ENCODE peak calls at places on chromosomes 13 and 19, in four cellular contexts. G, F, E and A are unnamed samples.
A peak's percentile ranks its signal among the peaks of the same experiment; 100 is the strongest.

GRCh38 chr13:44068169-44068568 is 188.5 kb downstream of the LACC1 start:
- DNase-seq in G (no peak), F (no peak), E (no peak), A (no peak)

GRCh38 chr13:48839171-48839570 is 136.5 kb upstream of the FNDC3A start:
- DNase-seq in F (no peak), G (no peak), E (no peak), A (no peak)

GRCh38 chr13:85930108-85930507 is 130.9 kb upstream of the SLITRK6 start:
- DNase-seq in E (no peak), F (no peak), G (no peak), A (no peak)

GRCh38 chr13:114127473-114128347 is 4.7 kb downstream of the RASA3 start:
- DNase-seq in G (no peak), E (peak; percentile 62), F (no peak), A (no peak)

GRCh38 chr19:16001481-16002312 is 52.9 kb downstream of the OR10H4 start:
- DNase-seq in F (no peak), E (peak; percentile 64), G (no peak), A (no peak)

GRCh38 chr19:11115042-11115441 is 25.8 kb downstream of the LDLR start:
- DNase-seq in F (no peak), E (no peak), G (no peak), A (no peak)

GRCh38 chr13:48891586-48891985 is 84.1 kb upstream of the FNDC3A start:
- DNase-seq in F (no peak), G (no peak), E (no peak), A (peak; percentile 78)

GRCh38 chr19:18672606-18673337 is 10.7 kb upstream of the CRTC1 start:
- DNase-seq in G (peak; percentile 39), E (no peak), F (no peak), A (no peak)

GRCh38 chr13:49305824-49306425 is 58.2 kb downstream of the CDADC1 start:
- DNase-seq in F (no peak), E (peak; percentile 59), G (no peak), A (no peak)

GRCh38 chr13:72585254-72585653 is 142.2 kb downstream of the MZT1 start:
- DNase-seq in G (no peak), E (no peak), F (no peak), A (no peak)

GRCh38 chr13:81487151-81487550 is 1146.2 kb upstream of the SPRY2 start:
- DNase-seq in G (peak; percentile 35), F (no peak), E (no peak), A (peak; percentile 63)

GRCh38 chr19:30402790-30403189 is 30.6 kb downstream of the ZNF536 start:
- DNase-seq in E (no peak), F (no peak), G (no peak), A (no peak)

GRCh38 chr13:71522976-71523517 is 344.0 kb downstream of the DACH1 start:
- DNase-seq in E (no peak), G (no peak), F (no peak), A (no peak)

GRCh38 chr13:20547479-20547908 is 19.5 kb upstream of the IFT88 start:
- DNase-seq in F (no peak), G (no peak), E (no peak), A (no peak)

GRCh38 chr13:39306639-39307589 is 268.7 kb downstream of the NHLRC3 start:
- DNase-seq in G (no peak), E (no peak), F (no peak), A (no peak)

GRCh38 chr13:40504641-40505040 is 161.8 kb downstream of the FOXO1 start:
- DNase-seq in F (no peak), G (no peak), E (no peak), A (no peak)

GRCh38 chr19:46753420-46754155 is 7.3 kb upstream of the STRN4 start:
- DNase-seq in E (no peak), G (peak; percentile 77), F (no peak), A (peak; percentile 79)

GRCh38 chr19:49807174-49807830 is 5.8 kb downstream of the FUZ start:
- DNase-seq in F (no peak), E (peak; percentile 61), G (no peak), A (no peak)

GRCh38 chr19:49809155-49809986 is 3.7 kb downstream of the FUZ start:
- DNase-seq in E (peak; percentile 80), F (peak; percentile 50), G (peak; percentile 34), A (peak; percentile 53)

GRCh38 chr19:49806613-49806946 is 6.5 kb downstream of the FUZ start:
- DNase-seq in G (no peak), F (no peak), E (no peak), A (no peak)

GRCh38 chr19:49808762-49809154 is 4.3 kb downstream of the FUZ start:
- DNase-seq in F (peak; percentile 92), E (peak; percentile 96), G (peak; percentile 91), A (peak; percentile 99)

GRCh38 chr19:49807888-49808675 is 5.0 kb downstream of the FUZ start:
- DNase-seq in E (peak; percentile 63), F (no peak), G (no peak), A (no peak)
- H3K4me3 ChIP-seq in E (peak overlapping the region; percentile 80), F (no peak overlapping the region), G (no peak overlapping the region), A (peak overlapping the region; percentile 26)

DNA sequence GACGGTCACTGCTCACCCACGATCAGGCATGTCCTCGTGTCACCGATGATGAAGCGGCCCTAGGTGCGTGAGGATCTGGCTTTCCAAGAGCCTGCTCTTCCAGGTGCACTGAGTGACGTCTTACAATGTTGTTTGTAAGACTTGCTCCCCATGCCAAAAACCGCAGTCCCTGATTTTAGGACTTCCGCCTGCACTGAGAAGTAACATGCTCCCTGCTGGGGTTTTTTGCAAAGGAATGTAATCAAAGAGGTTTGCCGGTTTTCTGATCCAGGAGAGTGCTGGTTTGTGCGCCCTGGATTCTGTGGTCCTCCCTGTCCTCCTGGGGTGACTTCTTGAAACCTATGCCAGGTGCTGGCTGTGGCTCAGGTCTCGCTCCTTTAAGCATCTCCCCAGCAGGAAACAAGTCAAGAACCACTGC is 38.8 kb downstream of the MYO9B start:
- DNase-seq in E (no peak), F (no peak), G (no peak), A (no peak)
- H3K4me3 ChIP-seq in E (no peak overlapping the region), F (no peak overlapping the region), G (no peak overlapping the region), A (no peak overlapping the region)

DNA sequence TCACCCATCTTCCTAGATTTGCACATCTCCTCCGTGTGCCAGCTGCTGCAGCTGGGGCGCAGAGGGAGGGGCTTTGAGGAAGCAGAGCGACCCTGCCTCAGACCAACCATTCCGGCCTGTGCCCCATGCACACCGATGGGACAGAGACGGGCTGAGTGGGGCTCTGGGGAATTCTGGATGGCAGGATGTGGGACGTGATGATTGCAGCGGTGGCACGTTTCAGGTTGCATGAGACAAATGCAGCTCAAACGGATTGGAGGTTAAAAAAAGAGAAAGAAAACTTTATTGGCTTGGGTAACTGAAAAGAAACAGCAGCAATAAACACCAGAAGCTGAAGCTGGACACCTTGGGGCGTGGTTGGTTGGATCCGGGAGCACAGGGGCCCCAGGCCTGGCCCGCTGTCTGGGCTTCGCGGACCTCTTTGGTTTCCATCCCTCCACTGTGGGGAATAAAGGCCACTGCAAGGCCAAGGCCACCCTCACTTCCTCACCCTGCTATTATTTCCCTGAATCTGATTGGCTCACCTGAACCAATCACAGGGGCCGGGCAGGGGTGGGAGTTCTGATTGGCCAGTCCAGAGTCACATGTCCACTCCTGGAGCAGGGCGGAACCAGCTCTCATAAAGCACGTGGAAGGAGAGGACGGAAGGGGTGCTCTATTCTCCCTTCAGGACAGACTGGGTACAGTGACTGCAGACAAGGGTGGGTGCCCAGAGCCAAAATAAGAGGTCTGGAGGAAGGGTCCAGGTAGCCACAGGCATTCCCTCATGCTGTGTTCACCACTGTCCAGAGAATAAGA is 6.1 kb upstream of the ZNF787 start:
- DNase-seq in G (no peak), E (no peak), F (no peak), A (peak; percentile 36)
- H3K4me3 ChIP-seq in G (no peak overlapping the region), E (no peak overlapping the region), F (no peak overlapping the region), A (no peak overlapping the region)

GRCh38 chr19:37009871-37010270 is 68.4 kb upstream of the ZNF420 start:
- DNase-seq in F (no peak), G (no peak), E (no peak), A (no peak)
- H3K4me3 ChIP-seq in F (no peak overlapping the region), G (no peak overlapping the region), E (no peak overlapping the region), A (no peak overlapping the region)

GRCh38 chr19:48635263-48635965 is 1.8 kb downstream of the DBP start:
- DNase-seq in F (no peak), E (peak; percentile 83), G (peak; percentile 67), A (peak; percentile 79)
- H3K4me3 ChIP-seq in F (peak overlapping the region; percentile 59), E (peak overlapping the region; percentile 66), G (peak overlapping the region; percentile 42), A (peak overlapping the region; percentile 65)

GRCh38 chr13:110432522-110432921 is 125.4 kb downstream of the COL4A2 start:
- DNase-seq in G (no peak), E (no peak), F (no peak), A (no peak)
- H3K4me3 ChIP-seq in G (no peak overlapping the region), E (no peak overlapping the region), F (no peak overlapping the region), A (peak overlapping the region; percentile 23)

DNA sequence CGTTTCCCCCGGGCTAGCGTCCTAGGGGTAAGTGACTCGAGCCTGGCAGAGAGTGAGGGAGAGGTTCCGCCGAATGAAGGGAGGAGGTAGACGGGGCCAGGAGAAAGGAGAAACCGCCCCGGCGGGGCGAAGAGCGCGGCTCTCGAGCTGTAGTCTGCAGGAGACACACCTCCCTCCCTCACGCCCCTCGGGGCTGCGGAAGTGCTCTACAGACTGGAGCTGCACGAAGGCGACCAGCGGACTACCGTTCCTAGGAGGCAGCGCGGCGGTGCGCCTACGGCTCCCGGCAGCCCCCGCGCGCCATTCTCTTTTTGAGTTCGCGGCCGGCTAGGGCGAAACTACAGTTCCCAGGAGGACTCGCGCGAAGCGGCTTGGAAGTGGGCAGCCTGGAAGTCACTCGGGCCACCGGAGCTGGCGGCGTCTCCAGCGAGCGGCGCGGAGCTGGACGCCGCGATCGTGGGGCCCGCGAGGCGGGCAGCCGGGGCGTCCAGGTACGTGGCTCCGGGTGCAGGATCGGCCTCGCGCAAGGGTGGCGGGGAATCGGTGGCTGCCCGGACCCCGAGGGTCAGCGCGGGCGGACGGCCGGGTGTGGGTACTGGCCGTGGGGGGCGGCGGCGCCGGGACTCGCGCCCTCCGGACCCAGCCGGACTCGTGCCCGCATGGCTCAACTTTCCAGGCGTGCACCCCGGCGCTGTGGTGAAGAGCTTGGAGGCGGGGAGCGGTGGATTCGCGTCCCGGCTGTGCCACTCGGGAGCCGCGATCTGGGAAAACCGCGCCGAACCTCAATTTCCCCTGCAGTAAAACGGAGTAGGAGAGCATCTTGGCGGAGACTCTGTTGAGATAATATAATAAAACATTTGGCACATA is at the start of gene SIPA1L3:
- DNase-seq in E (peak; percentile 97), F (peak; percentile 93), G (peak; percentile 97), A (peak; percentile 97)
- H3K4me3 ChIP-seq in E (peak within 1 kb of the TSS; percentile 68), F (peak within 1 kb of the TSS; percentile 83), G (peak within 1 kb of the TSS; percentile 68), A (peak within 1 kb of the TSS; percentile 92)